ENCODE peak calls at places on chromosome 9, in six cellular contexts. One of them, this sample, is unnamed.

GRCh38 chr9:110980261-110980660 is 58.0 kb downstream of the LPAR1 start:
- DNase-seq in A549: no peak
- DNase-seq in H9: no peak
- DNase-seq in cardiac fibroblast: no peak
- DNase-seq in lung: no peak
- DNase-seq in endothelial cell of umbilical vein: no peak
- DNase-seq in this sample: no peak

GRCh38 chr9:20355022-20355421 is 267.3 kb downstream of the MLLT3 start:
- DNase-seq in A549: no peak
- DNase-seq in H9: no peak
- DNase-seq in cardiac fibroblast: peak; percentile 87
- DNase-seq in lung: no peak
- DNase-seq in endothelial cell of umbilical vein: no peak
- DNase-seq in this sample: peak; percentile 11

GRCh38 chr9:6787793-6788174 is 30.0 kb downstream of the KDM4C start:
- DNase-seq in A549: peak; percentile 35
- DNase-seq in H9: no peak
- DNase-seq in cardiac fibroblast: no peak
- DNase-seq in lung: no peak
- DNase-seq in endothelial cell of umbilical vein: no peak
- DNase-seq in this sample: no peak

GRCh38 chr9:78932849-78933627 is 636.1 kb downstream of the PSAT1 start:
- DNase-seq in A549: peak; percentile 8
- DNase-seq in H9: no peak
- DNase-seq in cardiac fibroblast: peak; percentile 75
- DNase-seq in lung: no peak
- DNase-seq in endothelial cell of umbilical vein: peak; percentile 74
- DNase-seq in this sample: no peak

GRCh38 chr9:78714591-78714990 is 417.7 kb downstream of the PSAT1 start:
- DNase-seq in A549: no peak
- DNase-seq in H9: no peak
- DNase-seq in cardiac fibroblast: peak; percentile 70
- DNase-seq in lung: no peak
- DNase-seq in endothelial cell of umbilical vein: no peak
- DNase-seq in this sample: no peak

GRCh38 chr9:136133191-136133958 is 14.7 kb upstream of the TMEM250 start:
- DNase-seq in A549: peak; percentile 73
- DNase-seq in H9: peak; percentile 82
- DNase-seq in cardiac fibroblast: no peak
- DNase-seq in lung: no peak
- DNase-seq in endothelial cell of umbilical vein: no peak
- DNase-seq in this sample: no peak

GRCh38 chr9:116520218-116520617 is 166.9 kb upstream of the TRIM32 start:
- DNase-seq in A549: no peak
- DNase-seq in H9: no peak
- DNase-seq in cardiac fibroblast: no peak
- DNase-seq in lung: no peak
- DNase-seq in endothelial cell of umbilical vein: no peak
- DNase-seq in this sample: no peak

GRCh38 chr9:88658311-88658822 is 123.4 kb downstream of the NXNL2 start:
- DNase-seq in A549: no peak
- DNase-seq in H9: no peak
- DNase-seq in cardiac fibroblast: peak; percentile 75
- DNase-seq in lung: peak; percentile 39
- DNase-seq in endothelial cell of umbilical vein: no peak
- DNase-seq in this sample: peak; percentile 56

GRCh38 chr9:91282292-91282691 is 79.4 kb downstream of the AUH start:
- DNase-seq in A549: no peak
- DNase-seq in H9: no peak
- DNase-seq in cardiac fibroblast: peak; percentile 66
- DNase-seq in lung: no peak
- DNase-seq in endothelial cell of umbilical vein: no peak
- DNase-seq in this sample: no peak

GRCh38 chr9:129962889-129963703 is 79.9 kb downstream of the FNBP1 start:
- DNase-seq in A549: no peak
- DNase-seq in H9: peak; percentile 59
- DNase-seq in cardiac fibroblast: peak; percentile 71
- DNase-seq in lung: peak; percentile 39
- DNase-seq in endothelial cell of umbilical vein: peak; percentile 70
- DNase-seq in this sample: no peak

GRCh38 chr9:116516456-116516855 is 170.6 kb upstream of the TRIM32 start:
- DNase-seq in A549: no peak
- DNase-seq in H9: no peak
- DNase-seq in cardiac fibroblast: peak; percentile 31
- DNase-seq in lung: no peak
- DNase-seq in endothelial cell of umbilical vein: no peak
- DNase-seq in this sample: no peak

GRCh38 chr9:1708215-1708614 is 306.9 kb upstream of the SMARCA2 start:
- DNase-seq in A549: no peak
- DNase-seq in H9: no peak
- DNase-seq in cardiac fibroblast: no peak
- DNase-seq in lung: no peak
- DNase-seq in endothelial cell of umbilical vein: no peak
- DNase-seq in this sample: no peak

GRCh38 chr9:116979461-116979860 is 292.4 kb downstream of the TRIM32 start:
- DNase-seq in A549: peak; percentile 12
- DNase-seq in H9: peak; percentile 38
- DNase-seq in cardiac fibroblast: no peak
- DNase-seq in lung: no peak
- DNase-seq in endothelial cell of umbilical vein: no peak
- DNase-seq in this sample: no peak

GRCh38 chr9:124242331-124243194 is 15.2 kb upstream of the NEK6 start:
- DNase-seq in A549: no peak
- DNase-seq in H9: peak; percentile 59
- DNase-seq in cardiac fibroblast: peak; percentile 38
- DNase-seq in lung: no peak
- DNase-seq in endothelial cell of umbilical vein: peak; percentile 68
- DNase-seq in this sample: no peak

GRCh38 chr9:123550012-123550411 is 194.0 kb downstream of the CRB2 start:
- DNase-seq in A549: no peak
- DNase-seq in H9: no peak
- DNase-seq in cardiac fibroblast: no peak
- DNase-seq in lung: no peak
- DNase-seq in endothelial cell of umbilical vein: no peak
- DNase-seq in this sample: no peak

GRCh38 chr9:6271508-6272228 is 56.1 kb downstream of the IL33 start:
- DNase-seq in A549: no peak
- DNase-seq in H9: no peak
- DNase-seq in cardiac fibroblast: no peak
- DNase-seq in lung: no peak
- DNase-seq in endothelial cell of umbilical vein: no peak
- DNase-seq in this sample: no peak

GRCh38 chr9:120868676-120869359 is 8.2 kb downstream of the PHF19 start:
- DNase-seq in A549: peak; percentile 96
- DNase-seq in H9: peak; percentile 99
- DNase-seq in cardiac fibroblast: peak; percentile 96
- DNase-seq in lung: peak; percentile 99
- DNase-seq in endothelial cell of umbilical vein: peak; percentile 86
- DNase-seq in this sample: peak; percentile 83

GRCh38 chr9:107155244-107155817 is 127.7 kb upstream of the RAD23B start:
- DNase-seq in A549: no peak
- DNase-seq in H9: peak; percentile 34
- DNase-seq in cardiac fibroblast: no peak
- DNase-seq in lung: no peak
- DNase-seq in endothelial cell of umbilical vein: no peak
- DNase-seq in this sample: no peak

GRCh38 chr9:2870340-2870739 is 26.4 kb upstream of the PUM3 start:
- DNase-seq in A549: no peak
- DNase-seq in H9: no peak
- DNase-seq in cardiac fibroblast: no peak
- DNase-seq in lung: no peak
- DNase-seq in endothelial cell of umbilical vein: no peak
- DNase-seq in this sample: no peak

GRCh38 chr9:5557606-5558587 is 47.6 kb downstream of the PDCD1LG2 start:
- DNase-seq in A549: no peak
- DNase-seq in H9: no peak
- DNase-seq in cardiac fibroblast: peak; percentile 57
- DNase-seq in lung: peak; percentile 36
- DNase-seq in endothelial cell of umbilical vein: no peak
- DNase-seq in this sample: no peak

GRCh38 chr9:108109927-108110326 is 620.4 kb upstream of the KLF4 start:
- DNase-seq in A549: no peak
- DNase-seq in H9: no peak
- DNase-seq in cardiac fibroblast: no peak
- DNase-seq in lung: no peak
- DNase-seq in endothelial cell of umbilical vein: no peak
- DNase-seq in this sample: no peak

GRCh38 chr9:97846347-97846746 is 6.7 kb upstream of the FOXE1 start:
- DNase-seq in A549: no peak
- DNase-seq in H9: no peak
- DNase-seq in cardiac fibroblast: no peak
- DNase-seq in lung: no peak
- DNase-seq in endothelial cell of umbilical vein: no peak
- DNase-seq in this sample: no peak

GRCh38 chr9:90842984-90843383 is 41.4 kb downstream of the SYK start:
- DNase-seq in A549: no peak
- DNase-seq in H9: no peak
- DNase-seq in cardiac fibroblast: no peak
- DNase-seq in lung: no peak
- DNase-seq in endothelial cell of umbilical vein: no peak
- DNase-seq in this sample: no peak

DNA sequence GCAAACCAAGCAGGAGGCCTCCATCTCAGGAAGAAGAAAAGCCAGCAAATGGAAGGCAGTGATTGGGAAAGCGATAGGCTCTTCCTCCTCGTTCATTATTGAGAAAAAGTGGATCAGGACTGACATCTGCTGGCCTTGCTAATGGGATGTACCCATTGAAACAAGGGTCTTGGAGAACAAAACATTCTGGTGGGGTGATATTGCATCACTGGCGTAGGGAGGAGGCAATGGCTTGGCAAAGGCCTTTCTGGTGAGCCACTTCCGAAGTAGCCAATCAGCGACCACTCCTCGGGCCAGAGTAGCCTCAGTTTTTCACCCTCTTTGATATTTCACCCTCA is 86.7 kb upstream of the NFIB start:
- DNase-seq in A549: peak; percentile 41
- DNase-seq in H9: peak; percentile 83
- DNase-seq in cardiac fibroblast: peak; percentile 98
- DNase-seq in lung: peak; percentile 52
- DNase-seq in endothelial cell of umbilical vein: peak; percentile 90
- DNase-seq in this sample: peak; percentile 52
- TF ChIP-seq CTCF in A549: peak; percentile 63
- TF ChIP-seq CTCF in H9: peak; percentile 72
- TF ChIP-seq CTCF in cardiac fibroblast: peak; percentile 67
- TF ChIP-seq CTCF in lung: no peak
- TF ChIP-seq CTCF in endothelial cell of umbilical vein: peak; percentile 58
- TF ChIP-seq CTCF in this sample: peak; percentile 65

DNA sequence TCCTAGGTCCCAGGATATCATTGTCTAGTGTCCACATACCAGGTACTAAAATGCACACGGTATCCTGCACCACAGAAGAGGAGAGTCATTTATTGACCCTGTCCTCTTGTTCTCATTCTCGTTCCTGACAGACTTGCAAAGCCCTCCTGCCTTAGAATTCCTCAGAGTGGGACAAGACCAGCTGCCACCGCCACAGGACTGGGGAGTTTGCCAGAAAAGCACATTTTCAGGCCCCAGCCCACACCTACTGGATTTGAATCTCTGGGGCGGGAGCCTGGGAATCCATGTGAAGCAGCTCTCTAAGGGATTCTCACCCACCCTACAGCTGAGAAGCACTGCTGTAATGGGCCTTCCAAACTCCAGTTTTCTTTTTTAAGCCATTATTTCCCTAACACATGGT is 68.0 kb upstream of the FANCC start:
- DNase-seq in A549: no peak
- DNase-seq in H9: no peak
- DNase-seq in cardiac fibroblast: no peak
- DNase-seq in lung: no peak
- DNase-seq in endothelial cell of umbilical vein: no peak
- DNase-seq in this sample: no peak
- TF ChIP-seq CTCF in A549: no peak
- TF ChIP-seq CTCF in H9: no peak
- TF ChIP-seq CTCF in cardiac fibroblast: no peak
- TF ChIP-seq CTCF in lung: no peak
- TF ChIP-seq CTCF in endothelial cell of umbilical vein: no peak
- TF ChIP-seq CTCF in this sample: no peak

DNA sequence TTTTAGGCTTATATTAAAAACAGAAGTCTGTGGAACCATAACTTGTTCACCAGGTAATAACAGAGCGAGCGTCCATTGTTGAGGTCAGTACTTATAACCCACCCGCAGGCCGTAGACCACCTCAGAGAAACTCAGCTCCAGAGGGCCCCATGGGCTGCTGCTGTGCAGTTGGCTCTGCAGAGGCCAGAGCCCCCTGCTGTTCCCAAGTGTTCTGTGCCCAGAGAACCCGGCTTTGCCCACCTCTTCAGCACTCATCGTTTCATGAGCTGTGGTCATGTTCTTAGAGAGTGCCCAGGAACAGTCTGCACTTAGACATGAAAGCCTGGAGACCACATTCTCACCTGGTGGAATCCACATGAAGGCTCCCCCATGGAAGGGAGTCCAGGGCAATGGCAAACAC is 50.4 kb upstream of the SLC2A8 start:
- DNase-seq in A549: no peak
- DNase-seq in H9: no peak
- DNase-seq in cardiac fibroblast: no peak
- DNase-seq in lung: no peak
- DNase-seq in endothelial cell of umbilical vein: peak; percentile 11
- DNase-seq in this sample: no peak
- TF ChIP-seq CTCF in A549: no peak
- TF ChIP-seq CTCF in H9: no peak
- TF ChIP-seq CTCF in cardiac fibroblast: peak; percentile 1
- TF ChIP-seq CTCF in lung: no peak
- TF ChIP-seq CTCF in endothelial cell of umbilical vein: peak; percentile 60
- TF ChIP-seq CTCF in this sample: no peak

DNA sequence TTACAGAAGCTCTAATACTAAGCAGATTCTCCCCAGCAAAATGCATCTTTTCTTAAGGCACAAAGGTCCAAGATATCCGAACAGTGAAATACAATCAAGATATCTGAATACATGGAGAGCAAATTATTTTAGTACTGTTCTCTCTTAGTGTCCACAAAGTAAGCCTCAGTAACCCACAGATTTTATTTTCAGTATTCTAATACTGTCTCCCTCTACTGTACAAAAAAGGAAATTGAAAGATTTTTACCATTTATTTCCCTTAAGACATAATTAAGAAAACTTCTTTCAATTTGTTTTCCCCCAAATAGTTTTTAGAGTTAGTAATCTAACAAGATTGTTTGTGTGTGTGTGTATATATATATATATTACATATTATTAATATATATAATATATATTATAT is 24.7 kb upstream of the NOL6 start:
- DNase-seq in A549: no peak
- DNase-seq in H9: no peak
- DNase-seq in cardiac fibroblast: peak; percentile 43
- DNase-seq in lung: no peak
- DNase-seq in endothelial cell of umbilical vein: peak; percentile 28
- DNase-seq in this sample: no peak
- TF ChIP-seq CTCF in A549: peak; percentile 36
- TF ChIP-seq CTCF in H9: peak; percentile 32
- TF ChIP-seq CTCF in cardiac fibroblast: peak; percentile 9
- TF ChIP-seq CTCF in lung: no peak
- TF ChIP-seq CTCF in endothelial cell of umbilical vein: no peak
- TF ChIP-seq CTCF in this sample: peak; percentile 34

DNA sequence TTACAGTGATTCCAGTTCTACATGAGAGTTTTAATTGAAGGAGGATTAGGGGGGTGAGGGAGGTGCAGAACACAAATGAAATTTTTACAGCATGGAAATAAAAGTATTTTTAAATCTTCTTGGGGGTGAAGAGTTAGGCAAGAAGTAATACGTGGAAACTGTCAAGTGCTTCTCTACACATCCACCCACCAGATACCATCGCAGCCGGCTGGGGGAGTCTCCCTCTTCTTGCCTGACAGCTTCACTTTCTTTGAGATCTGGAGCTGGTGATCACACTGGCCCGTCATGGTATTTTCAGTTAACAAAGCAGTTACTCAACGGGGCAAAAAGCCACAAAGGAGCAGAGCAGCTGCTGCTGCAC is 2.6 kb upstream of the NR4A3 start:
- DNase-seq in A549: no peak
- DNase-seq in H9: no peak
- DNase-seq in cardiac fibroblast: no peak
- DNase-seq in lung: no peak
- DNase-seq in endothelial cell of umbilical vein: peak; percentile 78
- DNase-seq in this sample: no peak
- TF ChIP-seq CTCF in A549: no peak
- TF ChIP-seq CTCF in H9: no peak
- TF ChIP-seq CTCF in cardiac fibroblast: no peak
- TF ChIP-seq CTCF in lung: no peak
- TF ChIP-seq CTCF in endothelial cell of umbilical vein: no peak
- TF ChIP-seq CTCF in this sample: no peak